ENCODE peak calls at places on chromosomes 13 and 19, in four cellular contexts. E is SK-N-SH, M is HCT116, S is K562. T is an unnamed sample.

GRCh38 chr13:31521466-31521865 is 217.9 kb upstream of the RXFP2 start:
- DNase-seq in E (no peak), M (no peak), S (no peak), T (no peak)

GRCh38 chr19:8638078-8638619 is 7.7 kb downstream of the NFILZ start:
- DNase-seq in E (no peak), M (no peak), S (no peak), T (no peak)

GRCh38 chr13:20870829-20871228 is 31.7 kb downstream of the XPO4 start:
- DNase-seq in E (no peak), M (no peak), S (no peak), T (no peak)

GRCh38 chr13:86813198-86813597 is 858.0 kb upstream of the SLITRK5 start:
- DNase-seq in E (no peak), M (no peak), S (no peak), T (no peak)

GRCh38 chr13:28751210-28751935 is 32.6 kb upstream of the SLC46A3 start:
- DNase-seq in E (no peak), M (no peak), S (no peak), T (no peak)

GRCh38 chr13:40231311-40231710 is 435.1 kb downstream of the FOXO1 start:
- DNase-seq in E (no peak), M (no peak), S (no peak), T (no peak)

GRCh38 chr13:45409993-45410392 is 8.2 kb downstream of the SLC25A30 start:
- DNase-seq in E (no peak), M (no peak), S (no peak), T (no peak)

GRCh38 chr13:87130401-87130800 is 540.8 kb upstream of the SLITRK5 start:
- DNase-seq in E (no peak), M (no peak), S (no peak), T (no peak)

GRCh38 chr13:50075619-50076097 is 60.4 kb downstream of the KCNRG start:
- DNase-seq in E (peak), M (no peak), S (no peak), T (no peak)

GRCh38 chr13:41075034-41075433 is 13.7 kb downstream of the WBP4 start:
- DNase-seq in E (peak), M (no peak), S (peak), T (no peak)

GRCh38 chr19:55252760-55253159 is 6.1 kb downstream of the PPP6R1 start:
- DNase-seq in E (no peak), M (no peak), S (no peak), T (no peak)

GRCh38 chr13:110485604-110486003 is 75.9 kb downstream of the RAB20 start:
- DNase-seq in E (no peak), M (no peak), S (no peak), T (peak)

GRCh38 chr19:44644391-44645016 is 794 bp downstream of the PVR start:
- DNase-seq in E (peak), M (no peak), S (peak), T (peak)

GRCh38 chr13:44648392-44649117 is 72.4 kb upstream of the TSC22D1 start:
- DNase-seq in E (peak), M (peak), S (no peak), T (no peak)

GRCh38 chr13:29125145-29125933 is 305.2 kb downstream of the MTUS2 start:
- DNase-seq in E (no peak), M (no peak), S (no peak), T (no peak)

GRCh38 chr13:105090244-105090643 is 1445.2 kb downstream of the EFNB2 start:
- DNase-seq in E (no peak), M (no peak), S (no peak), T (no peak)

GRCh38 chr13:58004761-58005160 is 373.2 kb downstream of the PCDH17 start:
- DNase-seq in E (no peak), M (no peak), S (no peak), T (no peak)

GRCh38 chr13:32086791-32087441 is 55.3 kb downstream of the FRY start:
- DNase-seq in E (no peak), M (no peak), S (no peak), T (no peak)

GRCh38 chr13:98481511-98481951 is 95.4 kb downstream of the STK24 start:
- DNase-seq in E (no peak), M (no peak), S (no peak), T (no peak)

GRCh38 chr13:41811588-41812021 is 149.3 kb downstream of the VWA8 start:
- DNase-seq in E (no peak), M (no peak), S (no peak), T (no peak)

GRCh38 chr13:103960011-103960410 is 893.8 kb upstream of the SLC10A2 start:
- DNase-seq in E (no peak), M (no peak), S (no peak), T (no peak)

GRCh38 chr19:16078759-16079707 is 2.7 kb downstream of the TPM4 start:
- DNase-seq in E (peak), M (peak), S (peak), T (no peak)

GRCh38 chr13:75530536-75530935 is 7.1 kb downstream of the COMMD6 start:
- DNase-seq in E (no peak), M (no peak), S (no peak), T (no peak)

GRCh38 chr19:45908956-45909355 is 5.6 kb downstream of the NANOS2 start:
- DNase-seq in E (no peak), M (no peak), S (no peak), T (no peak)

DNA sequence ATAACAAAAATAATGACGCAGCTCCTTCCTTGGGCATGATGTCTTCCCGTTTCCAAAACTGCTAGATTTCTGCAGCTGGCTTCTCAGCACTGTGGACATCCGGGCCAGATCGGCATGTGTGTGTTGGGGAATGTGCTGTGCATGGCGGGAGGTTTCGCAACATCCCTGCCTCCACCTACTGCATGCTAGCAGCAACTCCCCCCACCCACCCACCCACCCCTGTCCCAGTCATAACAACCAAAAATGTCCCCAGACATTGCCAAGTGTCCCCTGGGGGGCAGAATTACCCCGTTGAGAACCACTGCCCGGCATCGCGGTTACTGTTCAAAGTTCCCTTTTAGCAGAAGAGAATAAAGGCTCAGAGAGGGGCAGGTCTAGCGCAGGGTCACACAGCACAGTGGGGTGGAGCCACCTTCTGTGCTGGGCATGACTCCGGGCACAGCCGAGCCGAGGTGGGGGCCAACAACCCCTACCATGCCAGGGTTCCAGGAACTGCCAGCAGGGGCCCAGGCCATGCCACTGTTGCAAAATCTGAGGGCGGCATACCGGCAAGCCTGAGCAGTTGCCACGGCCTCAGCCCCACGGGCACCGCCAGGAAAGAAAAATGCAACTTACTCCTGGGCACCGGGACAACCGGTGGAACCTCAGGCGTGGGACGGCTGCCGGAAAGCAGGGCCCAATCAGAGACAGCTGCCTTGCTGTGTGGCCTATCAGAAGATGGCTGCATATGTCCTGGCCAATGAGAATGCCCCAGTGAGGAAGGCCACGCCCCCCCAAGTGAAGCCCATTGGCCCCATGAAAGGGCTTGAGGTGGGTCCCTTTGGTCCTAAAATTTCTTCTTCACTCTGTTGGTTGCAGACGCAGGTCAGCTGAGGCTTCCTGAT is 22.5 kb upstream of the NFIC start:
- DNase-seq in E (peak), M (peak), S (peak), T (no peak)
- H2AFZ ChIP-seq in E (peak), M (peak), S (peak), T (no peak)

DNA sequence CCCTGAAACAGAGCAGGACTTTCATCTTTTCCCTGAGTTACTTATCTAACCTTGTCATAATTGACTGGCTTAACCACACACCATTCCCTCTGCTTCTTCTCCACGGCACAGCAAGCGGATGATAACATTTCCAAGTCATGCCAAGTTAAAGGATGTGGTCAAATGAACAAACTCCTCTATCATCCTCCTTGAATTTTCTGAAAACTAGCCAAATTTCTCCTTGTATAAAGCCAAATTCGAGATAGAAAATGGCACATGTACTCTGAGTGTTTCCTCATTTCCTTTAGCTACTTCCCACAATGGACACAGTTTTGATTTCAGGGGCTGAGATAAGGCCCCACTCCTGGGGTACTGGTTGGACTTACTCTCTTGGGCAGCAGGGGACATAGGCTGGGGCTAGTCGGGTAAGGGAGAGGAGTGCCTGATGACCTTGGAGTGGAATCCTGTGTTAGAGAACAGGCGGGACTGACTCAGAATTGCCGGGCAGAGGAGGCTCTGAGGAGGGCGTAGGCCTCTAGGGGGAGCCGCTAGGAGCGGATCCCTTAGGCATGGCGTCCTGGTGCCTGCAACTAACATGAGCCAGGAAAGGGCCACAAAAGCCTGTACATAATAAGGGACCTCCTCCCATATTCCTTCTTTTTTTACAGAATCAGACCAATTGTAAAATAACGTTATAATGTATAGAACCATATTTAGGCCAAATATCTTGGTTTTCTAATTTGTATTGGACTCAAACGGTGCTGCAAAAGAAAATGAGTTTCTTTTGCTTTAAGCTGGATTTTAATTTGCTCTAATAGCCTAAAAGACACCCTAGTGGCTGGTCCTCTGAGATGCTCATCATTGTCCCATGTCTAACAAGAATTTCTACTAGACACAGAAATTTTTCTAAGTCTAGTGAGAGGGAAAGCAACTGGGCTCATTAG is 20.4 kb upstream of the TMTC4 start:
- DNase-seq in E (peak), M (peak), S (peak), T (peak)
- TF ChIP-seq YY1 in E (no peak), M (peak), S (peak), T (peak)

DNA sequence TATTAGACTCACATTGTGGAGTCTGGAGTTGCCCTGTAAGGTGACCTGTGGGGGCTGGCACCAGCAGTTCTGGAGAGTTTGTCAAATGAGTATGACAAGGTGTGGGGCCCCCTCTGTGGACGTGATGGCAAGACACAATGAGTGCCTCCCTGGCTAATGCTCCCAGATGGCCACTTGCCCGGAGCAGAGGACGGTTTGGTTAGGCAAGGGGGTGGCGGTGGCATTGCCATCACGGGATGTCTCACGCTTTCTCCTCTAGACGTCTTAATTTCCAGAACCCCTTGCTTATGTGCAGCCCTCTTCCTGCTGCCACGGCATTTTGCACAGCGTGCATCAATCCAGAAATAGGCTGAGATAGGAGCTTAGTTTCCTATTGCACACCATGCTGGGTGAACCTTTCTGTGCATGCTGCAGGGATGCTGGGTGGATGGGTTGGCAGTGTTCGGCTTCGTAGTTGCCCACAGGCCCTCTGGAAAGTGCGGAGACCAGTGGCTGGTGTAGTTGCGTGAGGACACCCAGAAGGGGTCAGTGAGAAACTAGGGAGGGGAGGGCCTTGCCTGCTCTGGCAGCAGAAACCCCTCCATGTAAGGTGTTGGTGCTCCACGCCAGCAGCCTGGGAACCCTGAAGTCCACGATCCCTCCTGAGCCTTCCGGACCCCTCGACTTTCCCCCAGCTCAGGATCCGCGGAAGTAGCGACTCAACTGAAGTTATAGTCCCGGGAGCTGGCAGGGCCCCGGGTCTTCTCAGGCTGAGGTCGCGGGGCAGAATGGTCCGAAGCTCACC is 18.1 kb upstream of the LRP3 start:
- DNase-seq in E (peak), M (no peak), S (no peak), T (peak)
- H2AFZ ChIP-seq in E (peak), M (no peak), S (peak), T (peak)

DNA sequence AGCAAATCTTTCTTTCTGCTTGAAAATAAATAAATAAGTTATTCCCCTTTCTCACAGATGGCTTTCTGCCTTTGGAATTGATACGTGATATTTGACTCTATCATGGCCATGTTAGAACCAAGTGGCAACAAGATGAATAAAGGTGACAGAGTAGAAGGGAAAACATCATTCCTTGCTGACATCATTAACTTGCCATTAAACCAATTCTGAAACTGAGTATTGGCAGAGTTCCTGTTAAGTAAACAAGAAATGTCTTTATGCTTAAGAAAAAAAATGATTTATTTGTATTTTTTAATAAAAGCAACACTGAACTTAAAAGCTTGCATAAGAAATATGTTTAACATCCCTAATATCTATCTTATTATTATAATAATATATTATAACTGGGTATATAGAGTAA is 828.1 kb downstream of the PCDH9 start:
- DNase-seq in E (no peak), M (no peak), S (no peak), T (no peak)
- TF ChIP-seq YY1 in E (no peak), M (no peak), S (no peak), T (no peak)

GRCh38 chr19:10291554-10292205 is 1.9 kb downstream of the ICAM5 start:
- DNase-seq in E (no peak), M (no peak), S (peak), T (no peak)
- H2AFZ ChIP-seq in E (peak), M (no peak), S (no peak), T (no peak)

DNA sequence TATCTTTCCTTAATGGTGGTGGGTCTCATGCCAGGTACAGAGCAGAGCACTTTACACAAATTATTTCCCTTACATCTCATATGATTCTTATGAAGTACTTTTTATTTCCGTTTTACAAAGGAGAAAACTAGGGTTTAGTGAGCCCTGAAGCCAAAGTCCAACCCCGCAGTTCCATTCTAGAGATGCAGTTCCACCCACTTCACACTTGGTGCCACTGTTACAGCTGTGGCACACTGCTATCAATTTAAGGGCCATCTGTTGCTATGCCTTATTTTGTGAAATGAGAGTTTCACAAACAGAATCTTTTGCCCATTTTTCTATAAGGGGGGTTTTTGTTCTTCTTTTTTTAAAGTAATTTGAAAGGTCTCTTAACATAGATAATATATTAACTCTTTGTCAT is 12.9 kb downstream of the MIPEP start:
- DNase-seq in E (peak), M (no peak), S (no peak), T (no peak)
- TF ChIP-seq YY1 in E (no peak), M (no peak), S (no peak), T (no peak)

GRCh38 chr19:28465317-28466086 is 747.4 kb downstream of the UQCRFS1 start:
- DNase-seq in E (no peak), M (no peak), S (no peak), T (no peak)

GRCh38 chr19:28466107-28467045 is 746.6 kb downstream of the UQCRFS1 start:
- DNase-seq in E (peak), M (no peak), S (peak), T (no peak)

GRCh38 chr19:28472111-28472510 is 740.8 kb downstream of the UQCRFS1 start:
- DNase-seq in E (no peak), M (no peak), S (no peak), T (no peak)

GRCh38 chr19:28469544-28469943 is 743.4 kb downstream of the UQCRFS1 start:
- DNase-seq in E (no peak), M (no peak), S (no peak), T (no peak)

DNA sequence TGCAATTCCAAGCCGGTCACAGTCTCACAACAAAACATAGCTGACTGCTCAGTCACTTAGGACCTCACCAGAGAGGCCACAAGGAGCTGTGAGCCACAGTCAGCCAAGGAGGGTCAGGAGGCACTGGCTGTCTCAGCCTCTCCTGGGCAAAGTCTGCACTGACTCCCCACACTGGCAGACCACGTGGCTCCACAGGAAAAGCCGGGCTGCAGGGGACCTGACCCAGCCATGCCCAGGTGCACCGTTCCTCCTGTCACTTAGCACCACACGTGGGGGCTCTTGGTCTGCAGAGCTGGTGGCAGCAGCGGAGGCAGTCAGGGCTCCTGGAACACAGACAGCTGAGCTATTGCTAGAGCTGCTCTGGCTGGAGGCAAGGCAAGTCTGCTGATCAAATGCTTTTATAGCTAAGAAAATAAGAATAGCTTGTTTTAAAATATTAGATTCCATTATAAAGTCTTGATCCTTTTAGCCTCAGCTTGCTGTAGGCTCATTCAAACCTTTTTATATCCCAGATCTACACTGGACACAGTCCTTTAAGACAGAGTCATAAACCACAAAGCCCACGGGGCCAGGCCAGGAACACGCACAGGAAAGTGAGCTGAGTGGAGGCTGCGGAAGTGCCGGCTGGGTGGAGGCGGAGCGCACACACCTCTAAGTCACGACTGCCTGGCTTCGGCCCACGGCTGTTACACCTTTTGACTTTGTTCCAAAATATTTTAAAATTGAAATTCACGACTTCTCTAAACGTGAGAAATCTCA is 744.1 kb downstream of the UQCRFS1 start:
- DNase-seq in E (no peak), M (no peak), S (no peak), T (no peak)
- H2AFZ ChIP-seq in E (no peak), M (no peak), S (no peak), T (no peak)

GRCh38 chr13:74287672-74288169 is 153.5 kb upstream of the KLF12 start:
- DNase-seq in E (peak), M (no peak), S (no peak), T (peak)
- TF ChIP-seq YY1 in E (no peak), M (no peak), S (no peak), T (no peak)